ENCODE peak calls at places on chromosomes 6 and 20, in seven cellular contexts. One of them, this sample, is unnamed.

GRCh38 chr20:39013662-39014109 is 51.5 kb downstream of the DHX35 start:
- DNase-seq in cardiac muscle cell: no peak
- DNase-seq in lung: no peak
- DNase-seq in MM.1S: no peak
- DNase-seq in Panc1: no peak
- DNase-seq in body of pancreas: no peak
- DNase-seq in brain microvascular endothelial cell: no peak
- DNase-seq in this sample: no peak

GRCh38 chr6:6924708-6925107 is 183.1 kb upstream of the RREB1 start:
- DNase-seq in cardiac muscle cell: no peak
- DNase-seq in lung: no peak
- DNase-seq in MM.1S: no peak
- DNase-seq in Panc1: no peak
- DNase-seq in body of pancreas: peak; percentile 22
- DNase-seq in brain microvascular endothelial cell: no peak
- DNase-seq in this sample: no peak

GRCh38 chr6:170086639-170087420 is 204.0 kb downstream of the DLL1 start:
- DNase-seq in cardiac muscle cell: no peak
- DNase-seq in lung: no peak
- DNase-seq in MM.1S: no peak
- DNase-seq in Panc1: no peak
- DNase-seq in body of pancreas: peak; percentile 0
- DNase-seq in brain microvascular endothelial cell: no peak
- DNase-seq in this sample: no peak

GRCh38 chr6:129369737-129370136 is 340.2 kb downstream of the ARHGAP18 start:
- DNase-seq in cardiac muscle cell: no peak
- DNase-seq in lung: no peak
- DNase-seq in MM.1S: no peak
- DNase-seq in Panc1: no peak
- DNase-seq in body of pancreas: no peak
- DNase-seq in brain microvascular endothelial cell: no peak
- DNase-seq in this sample: no peak

GRCh38 chr20:438581-439469 is 23.5 kb downstream of the TBC1D20 start:
- DNase-seq in cardiac muscle cell: no peak
- DNase-seq in lung: no peak
- DNase-seq in MM.1S: peak; percentile 91
- DNase-seq in Panc1: no peak
- DNase-seq in body of pancreas: no peak
- DNase-seq in brain microvascular endothelial cell: no peak
- DNase-seq in this sample: no peak

GRCh38 chr20:62581806-62582205 is 60.5 kb upstream of the SLCO4A1 start:
- DNase-seq in cardiac muscle cell: no peak
- DNase-seq in lung: no peak
- DNase-seq in MM.1S: no peak
- DNase-seq in Panc1: no peak
- DNase-seq in body of pancreas: no peak
- DNase-seq in brain microvascular endothelial cell: no peak
- DNase-seq in this sample: no peak

GRCh38 chr20:56957737-56958553 is 308.5 kb downstream of the BMP7 start:
- DNase-seq in cardiac muscle cell: peak; percentile 12
- DNase-seq in lung: no peak
- DNase-seq in MM.1S: no peak
- DNase-seq in Panc1: no peak
- DNase-seq in body of pancreas: no peak
- DNase-seq in brain microvascular endothelial cell: no peak
- DNase-seq in this sample: no peak

GRCh38 chr6:41405941-41406340 is 70.5 kb downstream of the NCR2 start:
- DNase-seq in cardiac muscle cell: no peak
- DNase-seq in lung: no peak
- DNase-seq in MM.1S: no peak
- DNase-seq in Panc1: no peak
- DNase-seq in body of pancreas: no peak
- DNase-seq in brain microvascular endothelial cell: no peak
- DNase-seq in this sample: no peak

DNA sequence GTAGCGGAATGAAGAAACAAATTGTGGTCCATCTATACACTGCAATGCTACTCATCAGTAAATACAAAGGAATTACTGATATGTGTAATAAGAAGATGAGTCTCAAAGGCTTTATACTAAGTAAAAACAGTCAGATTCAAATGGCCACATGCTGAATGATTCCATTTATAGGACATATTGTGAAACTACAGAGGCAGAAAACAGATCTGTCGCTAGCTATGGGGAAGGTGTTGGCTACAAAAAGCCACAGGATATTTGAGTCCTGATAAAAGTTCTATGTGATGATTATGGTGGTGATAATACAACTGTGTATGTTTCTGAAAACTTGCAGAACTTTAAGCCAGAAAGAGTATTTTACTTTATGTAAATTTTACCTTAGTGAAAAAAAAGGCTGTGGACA is 313.2 kb downstream of the HDGFL1 start:
- DNase-seq in cardiac muscle cell: no peak
- DNase-seq in lung: no peak
- DNase-seq in MM.1S: no peak
- DNase-seq in Panc1: no peak
- DNase-seq in body of pancreas: no peak
- DNase-seq in brain microvascular endothelial cell: no peak
- DNase-seq in this sample: no peak
- H3K27ac ChIP-seq in cardiac muscle cell: no peak overlapping the region
- H3K27ac ChIP-seq in lung: no peak overlapping the region
- H3K27ac ChIP-seq in MM.1S: no peak overlapping the region
- H3K27ac ChIP-seq in Panc1: no peak overlapping the region
- H3K27ac ChIP-seq in body of pancreas: no peak overlapping the region
- H3K27ac ChIP-seq in brain microvascular endothelial cell: no peak overlapping the region
- H3K27ac ChIP-seq in this sample: no peak overlapping the region

GRCh38 chr6:135291288-135292116 is 110.4 kb downstream of the MYB start:
- DNase-seq in cardiac muscle cell: no peak
- DNase-seq in lung: no peak
- DNase-seq in MM.1S: no peak
- DNase-seq in Panc1: no peak
- DNase-seq in body of pancreas: no peak
- DNase-seq in brain microvascular endothelial cell: peak; percentile 61
- DNase-seq in this sample: no peak
- H3K27me3 ChIP-seq in cardiac muscle cell: no peaks in the 10 kb centered on the region
- H3K27me3 ChIP-seq in lung: no peaks in the 10 kb centered on the region
- H3K27me3 ChIP-seq in MM.1S: no peaks in the 10 kb centered on the region
- H3K27me3 ChIP-seq in Panc1: no peaks in the 10 kb centered on the region
- H3K27me3 ChIP-seq in body of pancreas: no peaks in the 10 kb centered on the region
- H3K27me3 ChIP-seq in brain microvascular endothelial cell: no peaks in the 10 kb centered on the region
- H3K27me3 ChIP-seq in this sample: no peaks in the 10 kb centered on the region

DNA sequence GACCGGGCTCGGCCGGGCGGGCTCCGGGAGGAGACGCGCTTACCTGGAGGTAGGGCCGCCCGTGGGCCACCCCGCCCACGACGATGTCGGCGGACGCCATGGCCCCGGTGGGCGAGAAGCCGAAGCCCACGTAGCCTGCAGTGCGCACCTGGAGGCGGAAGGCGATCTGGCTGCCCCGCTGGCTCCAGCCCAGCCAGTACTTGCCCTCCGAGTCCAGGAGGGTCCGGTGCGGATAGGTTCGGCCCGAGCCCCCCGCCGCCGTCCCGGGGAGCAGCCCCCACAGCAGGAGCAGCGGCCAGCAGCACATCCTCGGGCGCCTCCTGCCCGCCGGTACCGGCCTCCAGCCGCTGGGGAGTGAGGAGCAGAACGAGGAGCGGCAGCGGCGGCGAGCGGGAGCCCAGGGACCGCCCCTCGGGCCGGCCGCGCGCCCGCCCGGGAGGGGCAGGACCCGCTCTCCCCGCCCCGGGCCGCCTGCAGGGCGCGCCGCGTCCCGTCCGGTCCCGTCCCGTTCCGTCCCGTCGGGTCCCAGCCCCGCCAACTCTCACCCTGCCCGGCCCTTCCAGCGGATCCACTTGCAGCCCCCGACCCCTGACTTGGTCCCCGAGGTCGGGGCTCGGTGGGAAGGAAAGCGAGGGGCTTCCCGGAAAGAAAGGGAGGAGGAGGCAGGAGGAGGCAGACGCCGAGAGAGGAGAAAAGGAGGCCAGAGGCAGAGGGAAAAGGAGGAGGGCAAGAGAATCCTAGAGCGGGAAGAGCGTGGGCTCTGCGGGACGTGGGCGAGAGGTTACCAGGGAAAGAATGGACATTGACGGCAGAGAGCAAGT is at the start of gene MOXD1:
- DNase-seq in cardiac muscle cell: peak; percentile 71
- DNase-seq in lung: no peak
- DNase-seq in MM.1S: peak; percentile 43
- DNase-seq in Panc1: no peak
- DNase-seq in body of pancreas: peak; percentile 33
- DNase-seq in brain microvascular endothelial cell: no peak
- DNase-seq in this sample: no peak
- H3K27ac ChIP-seq in cardiac muscle cell: no peak within 1 kb of the TSS
- H3K27ac ChIP-seq in lung: peak within 1 kb of the TSS; percentile 26
- H3K27ac ChIP-seq in MM.1S: no peak within 1 kb of the TSS
- H3K27ac ChIP-seq in Panc1: no peak within 1 kb of the TSS
- H3K27ac ChIP-seq in body of pancreas: no peak within 1 kb of the TSS
- H3K27ac ChIP-seq in brain microvascular endothelial cell: no peak within 1 kb of the TSS
- H3K27ac ChIP-seq in this sample: peak within 1 kb of the TSS; percentile 80

DNA sequence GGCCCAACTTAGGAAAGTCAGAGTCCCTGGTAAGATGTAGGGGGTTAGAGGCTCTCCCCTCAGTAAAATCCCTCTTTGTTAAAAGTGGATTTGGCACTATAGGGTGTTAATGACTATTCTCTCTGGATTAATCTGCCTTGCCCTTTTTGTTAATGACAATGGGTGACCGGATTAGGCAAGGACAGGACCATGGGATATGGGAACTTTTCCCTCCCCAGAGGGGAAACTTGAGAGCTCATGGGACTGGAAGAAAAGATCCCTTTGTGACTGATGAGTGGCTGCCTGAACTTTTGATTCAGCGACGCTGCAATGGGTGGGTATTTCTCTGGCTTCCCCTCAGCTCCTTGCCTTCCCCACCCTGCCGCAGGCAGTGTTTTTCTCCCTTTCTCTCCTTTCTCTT is 12.2 kb upstream of the TAAR9 start:
- DNase-seq in cardiac muscle cell: no peak
- DNase-seq in lung: no peak
- DNase-seq in MM.1S: no peak
- DNase-seq in Panc1: no peak
- DNase-seq in body of pancreas: no peak
- DNase-seq in brain microvascular endothelial cell: no peak
- DNase-seq in this sample: no peak
- H3K27me3 ChIP-seq in cardiac muscle cell: no peaks in the 10 kb centered on the region
- H3K27me3 ChIP-seq in lung: no peaks in the 10 kb centered on the region
- H3K27me3 ChIP-seq in MM.1S: no peaks in the 10 kb centered on the region
- H3K27me3 ChIP-seq in Panc1: peaks cover 5% of the 10 kb centered on the region
- H3K27me3 ChIP-seq in body of pancreas: no peaks in the 10 kb centered on the region
- H3K27me3 ChIP-seq in brain microvascular endothelial cell: no peaks in the 10 kb centered on the region
- H3K27me3 ChIP-seq in this sample: no peaks in the 10 kb centered on the region

DNA sequence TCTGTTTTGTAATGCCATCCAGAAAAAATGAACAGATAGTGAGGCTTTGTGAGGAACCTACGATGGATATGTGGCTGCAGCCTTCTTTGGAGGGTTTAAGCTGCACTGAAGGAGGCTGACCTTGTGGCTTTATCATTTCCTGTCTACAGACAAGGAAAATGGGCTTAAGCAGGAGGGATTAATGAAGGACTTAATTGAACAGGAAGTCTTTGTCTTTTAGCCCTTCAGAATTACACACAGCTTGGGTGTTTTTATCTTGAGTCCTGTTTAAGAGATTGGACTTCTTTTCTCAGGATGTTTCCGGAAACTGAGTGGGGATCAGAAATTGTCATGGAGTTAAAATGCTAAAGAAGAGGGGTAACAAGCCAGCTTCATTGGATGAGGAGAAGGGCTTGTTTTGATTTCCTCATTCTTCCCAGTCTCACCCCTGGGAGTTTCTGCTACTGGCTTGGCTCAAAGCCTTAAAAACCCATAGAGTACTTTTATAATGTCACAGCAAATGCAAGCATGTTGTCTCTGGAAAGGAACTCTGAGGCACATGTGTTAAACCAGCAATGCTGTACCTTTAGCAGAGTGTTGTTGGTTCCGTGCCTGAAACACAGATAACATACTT is 193.6 kb downstream of the JARID2 start:
- DNase-seq in cardiac muscle cell: no peak
- DNase-seq in lung: no peak
- DNase-seq in MM.1S: peak; percentile 11
- DNase-seq in Panc1: no peak
- DNase-seq in body of pancreas: no peak
- DNase-seq in brain microvascular endothelial cell: no peak
- DNase-seq in this sample: no peak
- H3K27ac ChIP-seq in cardiac muscle cell: no peak overlapping the region
- H3K27ac ChIP-seq in lung: no peak overlapping the region
- H3K27ac ChIP-seq in MM.1S: peak overlapping the region; percentile 20
- H3K27ac ChIP-seq in Panc1: no peak overlapping the region
- H3K27ac ChIP-seq in body of pancreas: no peak overlapping the region
- H3K27ac ChIP-seq in brain microvascular endothelial cell: no peak overlapping the region
- H3K27ac ChIP-seq in this sample: no peak overlapping the region

GRCh38 chr20:61304750-61305149 is 52.7 kb downstream of the CDH4 start:
- DNase-seq in cardiac muscle cell: no peak
- DNase-seq in lung: no peak
- DNase-seq in MM.1S: no peak
- DNase-seq in Panc1: no peak
- DNase-seq in body of pancreas: no peak
- DNase-seq in brain microvascular endothelial cell: no peak
- DNase-seq in this sample: no peak
- H3K27me3 ChIP-seq in cardiac muscle cell: no peaks in the 10 kb centered on the region
- H3K27me3 ChIP-seq in lung: no peaks in the 10 kb centered on the region
- H3K27me3 ChIP-seq in MM.1S: peaks cover 77% of the 10 kb centered on the region
- H3K27me3 ChIP-seq in Panc1: peaks cover 4% of the 10 kb centered on the region
- H3K27me3 ChIP-seq in body of pancreas: no peaks in the 10 kb centered on the region
- H3K27me3 ChIP-seq in brain microvascular endothelial cell: no peaks in the 10 kb centered on the region
- H3K27me3 ChIP-seq in this sample: no peaks in the 10 kb centered on the region

GRCh38 chr6:27667016-27667415 is 194.1 kb upstream of the ZNF184 start:
- DNase-seq in cardiac muscle cell: no peak
- DNase-seq in lung: no peak
- DNase-seq in MM.1S: no peak
- DNase-seq in Panc1: no peak
- DNase-seq in body of pancreas: no peak
- DNase-seq in brain microvascular endothelial cell: no peak
- DNase-seq in this sample: no peak

GRCh38 chr6:27668442-27669275 is 195.8 kb upstream of the ZNF184 start:
- DNase-seq in cardiac muscle cell: peak; percentile 50
- DNase-seq in lung: no peak
- DNase-seq in MM.1S: peak; percentile 37
- DNase-seq in Panc1: peak; percentile 94
- DNase-seq in body of pancreas: peak; percentile 16
- DNase-seq in brain microvascular endothelial cell: no peak
- DNase-seq in this sample: no peak

GRCh38 chr6:27669798-27670301 is 196.9 kb upstream of the ZNF184 start:
- DNase-seq in cardiac muscle cell: no peak
- DNase-seq in lung: no peak
- DNase-seq in MM.1S: no peak
- DNase-seq in Panc1: no peak
- DNase-seq in body of pancreas: no peak
- DNase-seq in brain microvascular endothelial cell: no peak
- DNase-seq in this sample: no peak

GRCh38 chr6:27667651-27668441 is 194.9 kb upstream of the ZNF184 start:
- DNase-seq in cardiac muscle cell: peak; percentile 26
- DNase-seq in lung: no peak
- DNase-seq in MM.1S: no peak
- DNase-seq in Panc1: peak; percentile 56
- DNase-seq in body of pancreas: no peak
- DNase-seq in brain microvascular endothelial cell: no peak
- DNase-seq in this sample: no peak

DNA sequence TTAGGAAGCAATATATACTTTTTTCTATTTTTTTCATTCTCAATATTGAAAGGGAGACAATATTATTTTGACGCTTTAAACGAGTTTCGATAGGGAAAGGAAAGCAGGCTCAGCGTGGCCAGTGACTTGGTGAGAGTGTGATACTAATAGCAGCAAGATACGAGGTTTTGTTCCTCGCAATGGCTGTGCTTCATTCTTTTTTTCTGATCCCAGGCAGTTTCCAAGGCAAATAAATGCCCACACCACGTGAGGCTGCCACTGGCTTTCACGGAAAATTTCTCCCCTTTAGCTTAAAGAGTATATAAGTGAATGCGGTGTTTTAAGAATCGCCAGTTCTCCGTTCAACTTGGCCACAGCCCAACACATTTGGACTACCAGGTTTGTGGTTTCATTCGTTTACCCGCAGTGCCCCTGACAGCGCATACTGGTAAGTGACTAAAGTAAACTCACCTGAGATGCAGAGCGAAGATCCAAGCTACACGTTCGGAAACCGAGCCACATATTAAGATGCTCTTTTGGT is 196.4 kb upstream of the ZNF184 start:
- DNase-seq in cardiac muscle cell: peak; percentile 27
- DNase-seq in lung: no peak
- DNase-seq in MM.1S: no peak
- DNase-seq in Panc1: peak; percentile 38
- DNase-seq in body of pancreas: no peak
- DNase-seq in brain microvascular endothelial cell: no peak
- DNase-seq in this sample: no peak
- H3K27ac ChIP-seq in cardiac muscle cell: no peak overlapping the region
- H3K27ac ChIP-seq in lung: no peak overlapping the region
- H3K27ac ChIP-seq in MM.1S: no peak overlapping the region
- H3K27ac ChIP-seq in Panc1: peak overlapping the region; percentile 17
- H3K27ac ChIP-seq in body of pancreas: no peak overlapping the region
- H3K27ac ChIP-seq in brain microvascular endothelial cell: no peak overlapping the region
- H3K27ac ChIP-seq in this sample: no peak overlapping the region